ENCODE peak calls at places on chromosomes 11 and 22, in seven cellular contexts. One of them, this sample, is unnamed.

GRCh38 chr11:61700221-61700620 is 20.0 kb downstream of the DAGLA start:
- DNase-seq in sigmoid colon: no peak
- DNase-seq in IMR-90: peak
- DNase-seq in lower leg skin: no peak
- DNase-seq in thyroid gland: no peak
- DNase-seq in A549: peak
- DNase-seq in heart left ventricle: no peak
- DNase-seq in this sample: peak

GRCh38 chr11:88695701-88696414 is 358.3 kb upstream of the CTSC start:
- DNase-seq in thyroid gland: no peak
- DNase-seq in lower leg skin: no peak
- DNase-seq in sigmoid colon: no peak
- DNase-seq in IMR-90: no peak
- DNase-seq in heart left ventricle: no peak
- DNase-seq in A549: no peak
- DNase-seq in this sample: no peak

GRCh38 chr11:45224766-45225165 is 61.4 kb downstream of the SYT13 start:
- DNase-seq in lower leg skin: no peak
- DNase-seq in heart left ventricle: no peak
- DNase-seq in thyroid gland: no peak
- DNase-seq in IMR-90: no peak
- DNase-seq in A549: no peak
- DNase-seq in sigmoid colon: peak
- DNase-seq in this sample: no peak

GRCh38 chr11:61999141-61999975 is 31.9 kb upstream of the FTH1 start:
- DNase-seq in sigmoid colon: no peak
- DNase-seq in thyroid gland: no peak
- DNase-seq in heart left ventricle: no peak
- DNase-seq in A549: no peak
- DNase-seq in IMR-90: no peak
- DNase-seq in lower leg skin: peak
- DNase-seq in this sample: no peak

GRCh38 chr11:64870176-64870892 is 8.1 kb downstream of the EHD1 start:
- DNase-seq in IMR-90: peak
- DNase-seq in lower leg skin: no peak
- DNase-seq in sigmoid colon: peak
- DNase-seq in A549: no peak
- DNase-seq in heart left ventricle: no peak
- DNase-seq in thyroid gland: no peak
- DNase-seq in this sample: no peak

GRCh38 chr11:112082729-112083128 is 3.8 kb downstream of the TIMM8B start:
- DNase-seq in IMR-90: peak
- DNase-seq in sigmoid colon: no peak
- DNase-seq in heart left ventricle: no peak
- DNase-seq in A549: no peak
- DNase-seq in lower leg skin: no peak
- DNase-seq in thyroid gland: no peak
- DNase-seq in this sample: no peak

GRCh38 chr11:74909363-74909762 is 39.5 kb downstream of the XRRA1 start:
- DNase-seq in IMR-90: no peak
- DNase-seq in thyroid gland: no peak
- DNase-seq in sigmoid colon: no peak
- DNase-seq in A549: no peak
- DNase-seq in heart left ventricle: no peak
- DNase-seq in lower leg skin: no peak
- DNase-seq in this sample: no peak

GRCh38 chr11:57650739-57651090 is 1.0 kb upstream of the YPEL4 start:
- DNase-seq in lower leg skin: no peak
- DNase-seq in sigmoid colon: no peak
- DNase-seq in A549: no peak
- DNase-seq in heart left ventricle: no peak
- DNase-seq in thyroid gland: no peak
- DNase-seq in IMR-90: no peak
- DNase-seq in this sample: no peak

GRCh38 chr22:40995821-40996220 is 44.6 kb downstream of the RBX1 start:
- DNase-seq in A549: no peak
- DNase-seq in IMR-90: no peak
- DNase-seq in heart left ventricle: no peak
- DNase-seq in lower leg skin: no peak
- DNase-seq in thyroid gland: no peak
- DNase-seq in sigmoid colon: no peak
- DNase-seq in this sample: no peak

GRCh38 chr11:61771995-61772455 is 19.6 kb downstream of the MYRF start:
- DNase-seq in sigmoid colon: no peak
- DNase-seq in A549: no peak
- DNase-seq in lower leg skin: no peak
- DNase-seq in thyroid gland: no peak
- DNase-seq in heart left ventricle: no peak
- DNase-seq in IMR-90: no peak
- DNase-seq in this sample: no peak

GRCh38 chr11:60777572-60777971 is 7.6 kb upstream of the MS4A10 start:
- DNase-seq in heart left ventricle: no peak
- DNase-seq in A549: peak
- DNase-seq in sigmoid colon: no peak
- DNase-seq in IMR-90: peak
- DNase-seq in thyroid gland: no peak
- DNase-seq in lower leg skin: no peak
- DNase-seq in this sample: no peak

GRCh38 chr11:83257638-83258229 is 28.4 kb downstream of the CCDC90B start:
- DNase-seq in thyroid gland: no peak
- DNase-seq in heart left ventricle: no peak
- DNase-seq in sigmoid colon: no peak
- DNase-seq in lower leg skin: no peak
- DNase-seq in A549: no peak
- DNase-seq in IMR-90: peak
- DNase-seq in this sample: no peak

GRCh38 chr11:119369035-119369925 is 12.2 kb downstream of the USP2 start:
- DNase-seq in sigmoid colon: peak
- DNase-seq in thyroid gland: peak
- DNase-seq in IMR-90: no peak
- DNase-seq in A549: no peak
- DNase-seq in heart left ventricle: no peak
- DNase-seq in lower leg skin: no peak
- DNase-seq in this sample: no peak

GRCh38 chr22:23689414-23689813 is 1.4 kb upstream of the RGL4 start:
- DNase-seq in IMR-90: no peak
- DNase-seq in heart left ventricle: no peak
- DNase-seq in sigmoid colon: no peak
- DNase-seq in thyroid gland: no peak
- DNase-seq in A549: no peak
- DNase-seq in lower leg skin: no peak
- DNase-seq in this sample: peak

GRCh38 chr11:45543808-45544422 is 121.5 kb downstream of the CHST1 start:
- DNase-seq in heart left ventricle: no peak
- DNase-seq in thyroid gland: peak
- DNase-seq in lower leg skin: no peak
- DNase-seq in sigmoid colon: no peak
- DNase-seq in IMR-90: peak
- DNase-seq in A549: no peak
- DNase-seq in this sample: no peak

GRCh38 chr11:86446163-86446923 is 71.7 kb downstream of the CCDC81 start:
- DNase-seq in thyroid gland: no peak
- DNase-seq in heart left ventricle: no peak
- DNase-seq in lower leg skin: no peak
- DNase-seq in IMR-90: no peak
- DNase-seq in A549: no peak
- DNase-seq in sigmoid colon: no peak
- DNase-seq in this sample: no peak

GRCh38 chr11:113984781-113985180 is 9.9 kb downstream of the HTR3A start:
- DNase-seq in lower leg skin: no peak
- DNase-seq in sigmoid colon: no peak
- DNase-seq in IMR-90: no peak
- DNase-seq in thyroid gland: no peak
- DNase-seq in heart left ventricle: no peak
- DNase-seq in A549: no peak
- DNase-seq in this sample: no peak

GRCh38 chr11:64501500-64502427 is 89.3 kb upstream of the SLC22A12 start:
- DNase-seq in thyroid gland: no peak
- DNase-seq in sigmoid colon: no peak
- DNase-seq in A549: no peak
- DNase-seq in heart left ventricle: no peak
- DNase-seq in IMR-90: no peak
- DNase-seq in lower leg skin: peak
- DNase-seq in this sample: no peak

GRCh38 chr22:47297261-47298016 is 535.0 kb downstream of the TBC1D22A start:
- DNase-seq in sigmoid colon: peak
- DNase-seq in IMR-90: no peak
- DNase-seq in thyroid gland: no peak
- DNase-seq in A549: no peak
- DNase-seq in lower leg skin: peak
- DNase-seq in heart left ventricle: peak
- DNase-seq in this sample: peak

GRCh38 chr11:79054636-79055035 is 386.2 kb downstream of the TENM4 start:
- DNase-seq in thyroid gland: no peak
- DNase-seq in IMR-90: peak
- DNase-seq in A549: no peak
- DNase-seq in sigmoid colon: no peak
- DNase-seq in heart left ventricle: no peak
- DNase-seq in lower leg skin: no peak
- DNase-seq in this sample: no peak

GRCh38 chr22:37117092-37117491 is 7.6 kb upstream of the TMPRSS6 start:
- DNase-seq in lower leg skin: no peak
- DNase-seq in heart left ventricle: no peak
- DNase-seq in thyroid gland: no peak
- DNase-seq in A549: no peak
- DNase-seq in IMR-90: no peak
- DNase-seq in sigmoid colon: no peak
- DNase-seq in this sample: no peak

GRCh38 chr22:26845016-26845728 is 187.8 kb downstream of the MIAT start:
- DNase-seq in lower leg skin: peak
- DNase-seq in thyroid gland: no peak
- DNase-seq in sigmoid colon: no peak
- DNase-seq in A549: no peak
- DNase-seq in IMR-90: no peak
- DNase-seq in heart left ventricle: no peak
- DNase-seq in this sample: no peak
- H3K4me3 ChIP-seq in lower leg skin: no peak
- H3K4me3 ChIP-seq in thyroid gland: no peak
- H3K4me3 ChIP-seq in sigmoid colon: no peak
- H3K4me3 ChIP-seq in A549: no peak
- H3K4me3 ChIP-seq in IMR-90: no peak
- H3K4me3 ChIP-seq in heart left ventricle: no peak
- H3K4me3 ChIP-seq in this sample: no peak

GRCh38 chr22:42931421-42932196 is 74.5 kb upstream of the ARFGAP3 start:
- DNase-seq in sigmoid colon: no peak
- DNase-seq in thyroid gland: no peak
- DNase-seq in heart left ventricle: no peak
- DNase-seq in lower leg skin: no peak
- DNase-seq in A549: no peak
- DNase-seq in IMR-90: peak
- DNase-seq in this sample: no peak

GRCh38 chr22:42930810-42931420 is 73.8 kb upstream of the ARFGAP3 start:
- DNase-seq in heart left ventricle: no peak
- DNase-seq in IMR-90: peak
- DNase-seq in thyroid gland: no peak
- DNase-seq in sigmoid colon: no peak
- DNase-seq in lower leg skin: no peak
- DNase-seq in A549: no peak
- DNase-seq in this sample: no peak

GRCh38 chr22:42933783-42934144 is 76.7 kb upstream of the ARFGAP3 start:
- DNase-seq in thyroid gland: peak
- DNase-seq in lower leg skin: no peak
- DNase-seq in A549: peak
- DNase-seq in sigmoid colon: no peak
- DNase-seq in IMR-90: peak
- DNase-seq in heart left ventricle: no peak
- DNase-seq in this sample: no peak

GRCh38 chr22:42932857-42933782 is 76.0 kb upstream of the ARFGAP3 start:
- DNase-seq in thyroid gland: peak
- DNase-seq in lower leg skin: no peak
- DNase-seq in heart left ventricle: no peak
- DNase-seq in sigmoid colon: no peak
- DNase-seq in IMR-90: peak
- DNase-seq in A549: no peak
- DNase-seq in this sample: no peak

DNA sequence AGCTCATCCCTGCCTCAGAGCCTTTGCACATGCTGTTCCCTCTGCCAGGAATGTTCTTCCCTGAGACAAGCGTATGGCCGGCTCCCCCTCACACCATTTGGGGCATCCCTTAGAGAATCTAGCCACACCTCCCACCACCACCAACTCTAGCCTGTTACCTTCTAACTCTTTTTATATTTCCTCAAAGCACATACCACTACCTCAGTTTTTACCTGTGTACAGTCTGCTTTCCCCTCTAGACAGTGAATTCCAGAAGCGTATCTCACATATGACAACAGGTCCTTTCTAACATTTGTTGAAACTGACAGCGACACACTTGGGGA is 75.1 kb upstream of the ARFGAP3 start:
- DNase-seq in heart left ventricle: no peak
- DNase-seq in IMR-90: no peak
- DNase-seq in A549: no peak
- DNase-seq in sigmoid colon: no peak
- DNase-seq in thyroid gland: no peak
- DNase-seq in lower leg skin: no peak
- DNase-seq in this sample: no peak
- TF ChIP-seq POLR2A in heart left ventricle: no peak
- TF ChIP-seq POLR2A in IMR-90: no peak
- TF ChIP-seq POLR2A in A549: no peak
- TF ChIP-seq POLR2A in sigmoid colon: no peak
- TF ChIP-seq POLR2A in thyroid gland: no peak
- TF ChIP-seq POLR2A in lower leg skin: no peak
- TF ChIP-seq POLR2A in this sample: no peak

DNA sequence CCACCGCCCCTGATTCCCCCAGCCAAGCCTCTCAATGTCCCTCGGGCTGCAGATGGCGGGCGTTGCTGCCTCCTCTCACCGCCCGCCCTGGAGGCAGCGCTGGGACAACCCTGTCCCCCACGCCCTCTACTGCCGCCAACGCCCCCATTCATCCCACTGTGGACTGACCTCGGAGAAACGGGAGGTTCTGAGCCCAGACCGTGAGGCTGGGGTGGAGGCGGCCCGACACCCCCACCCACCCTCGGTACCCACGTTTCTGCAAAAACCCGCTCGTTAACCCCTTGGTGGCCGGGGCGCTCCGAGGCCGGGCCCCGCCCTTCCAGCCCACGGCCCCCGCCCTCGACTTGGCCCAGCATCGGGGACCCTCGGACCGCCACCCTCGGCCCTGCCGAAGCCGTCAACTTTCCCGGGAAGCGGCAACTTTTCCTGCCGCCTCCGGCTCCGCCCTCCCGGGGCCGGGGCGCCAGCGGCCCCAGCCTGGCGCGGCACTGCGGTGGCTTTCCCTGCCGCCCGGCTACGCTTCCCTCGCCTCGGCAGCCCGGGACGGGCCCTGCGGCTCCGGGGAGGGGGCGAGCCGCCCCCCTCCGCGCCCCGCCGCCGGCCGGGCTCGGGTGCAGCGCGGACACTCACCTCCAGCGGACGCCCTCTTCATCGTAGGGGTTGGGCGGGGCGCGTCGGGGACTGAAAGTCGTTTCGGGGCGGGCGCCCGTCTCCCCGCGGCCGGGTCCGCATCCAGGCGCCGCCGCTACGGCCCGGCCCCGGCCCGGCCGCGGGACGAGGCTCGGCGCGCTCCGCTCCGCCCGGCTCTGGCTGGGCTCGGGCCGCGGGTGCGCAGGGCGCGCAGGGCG is 453 bp downstream of the RTN4R start:
- DNase-seq in sigmoid colon: no peak
- DNase-seq in lower leg skin: no peak
- DNase-seq in A549: peak
- DNase-seq in IMR-90: no peak
- DNase-seq in heart left ventricle: no peak
- DNase-seq in thyroid gland: peak
- DNase-seq in this sample: no peak
- TF ChIP-seq CTCF in sigmoid colon: no peak
- TF ChIP-seq CTCF in lower leg skin: no peak
- TF ChIP-seq CTCF in A549: no peak
- TF ChIP-seq CTCF in IMR-90: no peak
- TF ChIP-seq CTCF in heart left ventricle: no peak
- TF ChIP-seq CTCF in thyroid gland: no peak
- TF ChIP-seq CTCF in this sample: no peak

GRCh38 chr22:26194313-26194712 is 25.1 kb downstream of the SEZ6L start:
- DNase-seq in A549: no peak
- DNase-seq in thyroid gland: no peak
- DNase-seq in lower leg skin: no peak
- DNase-seq in IMR-90: no peak
- DNase-seq in heart left ventricle: no peak
- DNase-seq in sigmoid colon: no peak
- DNase-seq in this sample: no peak
- H3K4me3 ChIP-seq in A549: no peak
- H3K4me3 ChIP-seq in thyroid gland: no peak
- H3K4me3 ChIP-seq in lower leg skin: no peak
- H3K4me3 ChIP-seq in IMR-90: no peak
- H3K4me3 ChIP-seq in heart left ventricle: no peak
- H3K4me3 ChIP-seq in sigmoid colon: no peak
- H3K4me3 ChIP-seq in this sample: no peak

This sample was measured in testis.